ENCODE peak calls at places on chromosomes 1 and 21, in ten cellular contexts. One of them, this sample, is unnamed.

GRCh38 chr1:209585672-209586071 is 2.2 kb downstream of the CAMK1G start:
- DNase-seq in hippocampal formation: peak; percentile 45
- DNase-seq in anterior cingulate cortex: peak; percentile 87
- DNase-seq in WTC11: peak; percentile 49
- DNase-seq in fibroblast of the conjunctiva: no peak
- DNase-seq in SHP77: no peak
- DNase-seq in left ventricle myocardium inferior: peak; percentile 55
- DNase-seq in fibroblast of lung: peak; percentile 46
- DNase-seq in small intestine: peak; percentile 46
- DNase-seq in globus pallidus: peak; percentile 63
- DNase-seq in this sample: no peak

GRCh38 chr21:41894922-41895557 is 15.9 kb upstream of the PRDM15 start:
- DNase-seq in hippocampal formation: no peak
- DNase-seq in anterior cingulate cortex: no peak
- DNase-seq in WTC11: no peak
- DNase-seq in fibroblast of the conjunctiva: peak; percentile 33
- DNase-seq in SHP77: no peak
- DNase-seq in left ventricle myocardium inferior: no peak
- DNase-seq in fibroblast of lung: peak; percentile 76
- DNase-seq in small intestine: no peak
- DNase-seq in globus pallidus: no peak
- DNase-seq in this sample: no peak

GRCh38 chr1:217534566-217534965 is 96.3 kb downstream of the GPATCH2 start:
- DNase-seq in hippocampal formation: no peak
- DNase-seq in anterior cingulate cortex: no peak
- DNase-seq in WTC11: no peak
- DNase-seq in fibroblast of the conjunctiva: no peak
- DNase-seq in SHP77: no peak
- DNase-seq in left ventricle myocardium inferior: no peak
- DNase-seq in fibroblast of lung: peak; percentile 24
- DNase-seq in small intestine: peak; percentile 12
- DNase-seq in globus pallidus: no peak
- DNase-seq in this sample: no peak

GRCh38 chr1:24961334-24961733 is 31.3 kb upstream of the RUNX3 start:
- DNase-seq in hippocampal formation: no peak
- DNase-seq in anterior cingulate cortex: no peak
- DNase-seq in WTC11: no peak
- DNase-seq in fibroblast of the conjunctiva: no peak
- DNase-seq in SHP77: no peak
- DNase-seq in left ventricle myocardium inferior: no peak
- DNase-seq in fibroblast of lung: no peak
- DNase-seq in small intestine: no peak
- DNase-seq in globus pallidus: no peak
- DNase-seq in this sample: no peak

GRCh38 chr1:208172389-208173140 is 71.6 kb downstream of the PLXNA2 start:
- DNase-seq in hippocampal formation: no peak
- DNase-seq in anterior cingulate cortex: no peak
- DNase-seq in WTC11: no peak
- DNase-seq in fibroblast of the conjunctiva: no peak
- DNase-seq in SHP77: no peak
- DNase-seq in left ventricle myocardium inferior: no peak
- DNase-seq in fibroblast of lung: no peak
- DNase-seq in small intestine: no peak
- DNase-seq in globus pallidus: no peak
- DNase-seq in this sample: no peak

GRCh38 chr1:30759718-30760281 is 2.2 kb upstream of the LAPTM5 start:
- DNase-seq in hippocampal formation: no peak
- DNase-seq in anterior cingulate cortex: no peak
- DNase-seq in WTC11: no peak
- DNase-seq in fibroblast of the conjunctiva: no peak
- DNase-seq in SHP77: no peak
- DNase-seq in left ventricle myocardium inferior: no peak
- DNase-seq in fibroblast of lung: no peak
- DNase-seq in small intestine: peak; percentile 25
- DNase-seq in globus pallidus: no peak
- DNase-seq in this sample: peak; percentile 87

GRCh38 chr1:156865865-156866678 is 5.4 kb downstream of the NTRK1 start:
- DNase-seq in hippocampal formation: no peak
- DNase-seq in anterior cingulate cortex: no peak
- DNase-seq in WTC11: no peak
- DNase-seq in fibroblast of the conjunctiva: no peak
- DNase-seq in SHP77: no peak
- DNase-seq in left ventricle myocardium inferior: no peak
- DNase-seq in fibroblast of lung: no peak
- DNase-seq in small intestine: no peak
- DNase-seq in globus pallidus: no peak
- DNase-seq in this sample: no peak

GRCh38 chr21:44552681-44553080 is 1.4 kb upstream of the KRTAP10-2 start:
- DNase-seq in hippocampal formation: no peak
- DNase-seq in anterior cingulate cortex: no peak
- DNase-seq in WTC11: no peak
- DNase-seq in fibroblast of the conjunctiva: no peak
- DNase-seq in SHP77: no peak
- DNase-seq in left ventricle myocardium inferior: no peak
- DNase-seq in fibroblast of lung: no peak
- DNase-seq in small intestine: no peak
- DNase-seq in globus pallidus: no peak
- DNase-seq in this sample: no peak

GRCh38 chr1:113255728-113256347 is 134.5 kb upstream of the MAGI3 start:
- DNase-seq in hippocampal formation: no peak
- DNase-seq in anterior cingulate cortex: no peak
- DNase-seq in WTC11: no peak
- DNase-seq in fibroblast of the conjunctiva: no peak
- DNase-seq in SHP77: no peak
- DNase-seq in left ventricle myocardium inferior: no peak
- DNase-seq in fibroblast of lung: no peak
- DNase-seq in small intestine: peak; percentile 87
- DNase-seq in globus pallidus: no peak
- DNase-seq in this sample: no peak

GRCh38 chr1:155322953-155323728 is 2.4 kb downstream of the RUSC1 start:
- DNase-seq in hippocampal formation: peak; percentile 58
- DNase-seq in anterior cingulate cortex: peak; percentile 87
- DNase-seq in WTC11: peak; percentile 94
- DNase-seq in fibroblast of the conjunctiva: peak; percentile 95
- DNase-seq in SHP77: peak; percentile 96
- DNase-seq in left ventricle myocardium inferior: peak; percentile 90
- DNase-seq in fibroblast of lung: peak; percentile 98
- DNase-seq in small intestine: peak; percentile 84
- DNase-seq in globus pallidus: peak; percentile 84
- DNase-seq in this sample: peak; percentile 89

GRCh38 chr1:100183370-100183769 is 5.3 kb upstream of the LRRC39 start:
- DNase-seq in hippocampal formation: no peak
- DNase-seq in anterior cingulate cortex: no peak
- DNase-seq in WTC11: no peak
- DNase-seq in fibroblast of the conjunctiva: no peak
- DNase-seq in SHP77: no peak
- DNase-seq in left ventricle myocardium inferior: no peak
- DNase-seq in fibroblast of lung: no peak
- DNase-seq in small intestine: no peak
- DNase-seq in globus pallidus: no peak
- DNase-seq in this sample: no peak

GRCh38 chr1:176998396-176998795 is 166.1 kb downstream of the ASTN1 start:
- DNase-seq in hippocampal formation: no peak
- DNase-seq in anterior cingulate cortex: no peak
- DNase-seq in WTC11: no peak
- DNase-seq in fibroblast of the conjunctiva: no peak
- DNase-seq in SHP77: no peak
- DNase-seq in left ventricle myocardium inferior: no peak
- DNase-seq in fibroblast of lung: no peak
- DNase-seq in small intestine: no peak
- DNase-seq in globus pallidus: no peak
- DNase-seq in this sample: no peak

GRCh38 chr1:25217015-25217414 is 15.3 kb downstream of the SYF2 start:
- DNase-seq in hippocampal formation: no peak
- DNase-seq in anterior cingulate cortex: no peak
- DNase-seq in WTC11: no peak
- DNase-seq in fibroblast of the conjunctiva: no peak
- DNase-seq in SHP77: no peak
- DNase-seq in left ventricle myocardium inferior: no peak
- DNase-seq in fibroblast of lung: no peak
- DNase-seq in small intestine: no peak
- DNase-seq in globus pallidus: no peak
- DNase-seq in this sample: no peak

GRCh38 chr1:1122981-1123480 is 7.1 kb upstream of the C1orf159 start:
- DNase-seq in hippocampal formation: no peak
- DNase-seq in anterior cingulate cortex: no peak
- DNase-seq in WTC11: peak; percentile 12
- DNase-seq in fibroblast of the conjunctiva: no peak
- DNase-seq in SHP77: no peak
- DNase-seq in left ventricle myocardium inferior: no peak
- DNase-seq in fibroblast of lung: no peak
- DNase-seq in small intestine: peak; percentile 54
- DNase-seq in globus pallidus: no peak
- DNase-seq in this sample: no peak

GRCh38 chr1:225318706-225319575 is 108.9 kb downstream of the LBR start:
- DNase-seq in hippocampal formation: peak; percentile 0
- DNase-seq in anterior cingulate cortex: no peak
- DNase-seq in WTC11: no peak
- DNase-seq in fibroblast of the conjunctiva: peak; percentile 41
- DNase-seq in SHP77: peak; percentile 38
- DNase-seq in left ventricle myocardium inferior: no peak
- DNase-seq in fibroblast of lung: peak; percentile 54
- DNase-seq in small intestine: peak; percentile 59
- DNase-seq in globus pallidus: peak; percentile 1
- DNase-seq in this sample: peak; percentile 57

GRCh38 chr1:84145051-84145450 is 980 bp downstream of the PRKACB start:
- DNase-seq in hippocampal formation: no peak
- DNase-seq in anterior cingulate cortex: no peak
- DNase-seq in WTC11: no peak
- DNase-seq in fibroblast of the conjunctiva: no peak
- DNase-seq in SHP77: no peak
- DNase-seq in left ventricle myocardium inferior: no peak
- DNase-seq in fibroblast of lung: no peak
- DNase-seq in small intestine: peak; percentile 5
- DNase-seq in globus pallidus: no peak
- DNase-seq in this sample: no peak

GRCh38 chr1:205493241-205494085 is 11.0 kb upstream of the CDK18 start:
- DNase-seq in hippocampal formation: no peak
- DNase-seq in anterior cingulate cortex: no peak
- DNase-seq in WTC11: no peak
- DNase-seq in fibroblast of the conjunctiva: peak; percentile 49
- DNase-seq in SHP77: no peak
- DNase-seq in left ventricle myocardium inferior: no peak
- DNase-seq in fibroblast of lung: peak; percentile 90
- DNase-seq in small intestine: no peak
- DNase-seq in globus pallidus: no peak
- DNase-seq in this sample: no peak

This sample was measured in GM12865.